ENCODE peak calls at places on chromosomes 4 and X, in four cellular contexts. V is HFF-Myc, Z is psoas muscle, D is HCT116. L is an unnamed sample.
A peak's percentile ranks its signal among the peaks of the same experiment; 100 is the strongest.

GRCh38 chrX:120000490-120001246 is 57.1 kb upstream of the NKAP start:
- DNase-seq in D (no peak), Z (no peak), V (no peak), L (no peak)

GRCh38 chrX:45771560-45772340 is 571.1 kb upstream of the DIPK2B start:
- DNase-seq in D (no peak), V (no peak), Z (no peak), L (no peak)

GRCh38 chrX:149493567-149494562 is 11.2 kb downstream of the IDS start:
- DNase-seq in D (no peak), Z (no peak), V (no peak), L (no peak)

GRCh38 chrX:71291381-71291780 is 7.9 kb downstream of the NONO start:
- DNase-seq in V (no peak), Z (no peak), D (no peak), L (no peak)

GRCh38 chr4:61442936-61443335 is 242.8 kb downstream of the ADGRL3 start:
- DNase-seq in Z (no peak), D (no peak), V (no peak), L (no peak)

GRCh38 chrX:135114392-135114791 is 5.9 kb downstream of the ETDB start:
- DNase-seq in V (no peak), D (no peak), Z (no peak), L (no peak)

GRCh38 chr4:118682928-118683327 is 2.3 kb upstream of the METTL14 start:
- DNase-seq in V (peak; percentile 20), Z (no peak), D (no peak), L (no peak)

GRCh38 chr4:86048426-86048825 is 311.4 kb downstream of the MAPK10 start:
- DNase-seq in V (no peak), D (no peak), Z (no peak), L (no peak)

GRCh38 chrX:119455264-119455663 is 13.0 kb upstream of the SLC25A5 start:
- DNase-seq in D (no peak), Z (no peak), V (no peak), L (peak; percentile 80)

GRCh38 chr4:140047017-140047640 is 106.9 kb downstream of the MAML3 start:
- DNase-seq in Z (peak; percentile 69), D (no peak), V (no peak), L (peak; percentile 40)

GRCh38 chrX:110462957-110463356 is 104.3 kb downstream of the RTL9 start:
- DNase-seq in Z (no peak), D (no peak), V (no peak), L (no peak)

GRCh38 chr4:76704133-76704881 is 193.6 kb downstream of the SOWAHB start:
- DNase-seq in V (no peak), Z (no peak), D (peak; percentile 68), L (peak; percentile 84)

GRCh38 chr4:76705497-76705896 is 192.4 kb downstream of the SOWAHB start:
- DNase-seq in D (no peak), V (no peak), Z (no peak), L (no peak)

GRCh38 chr4:76702440-76703122 is 195.4 kb downstream of the SOWAHB start:
- DNase-seq in D (no peak), V (no peak), Z (no peak), L (no peak)

GRCh38 chr4:76703123-76703490 is 194.8 kb downstream of the SOWAHB start:
- DNase-seq in V (no peak), Z (no peak), D (peak; percentile 28), L (no peak)

GRCh38 chr4:76703676-76704075 is 194.3 kb downstream of the SOWAHB start:
- DNase-seq in Z (no peak), D (peak; percentile 19), V (no peak), L (no peak)
- H3K4me3 ChIP-seq in Z (no peak overlapping the region), D (peak overlapping the region; percentile 38), V (no peak overlapping the region), L (no peak overlapping the region)

DNA sequence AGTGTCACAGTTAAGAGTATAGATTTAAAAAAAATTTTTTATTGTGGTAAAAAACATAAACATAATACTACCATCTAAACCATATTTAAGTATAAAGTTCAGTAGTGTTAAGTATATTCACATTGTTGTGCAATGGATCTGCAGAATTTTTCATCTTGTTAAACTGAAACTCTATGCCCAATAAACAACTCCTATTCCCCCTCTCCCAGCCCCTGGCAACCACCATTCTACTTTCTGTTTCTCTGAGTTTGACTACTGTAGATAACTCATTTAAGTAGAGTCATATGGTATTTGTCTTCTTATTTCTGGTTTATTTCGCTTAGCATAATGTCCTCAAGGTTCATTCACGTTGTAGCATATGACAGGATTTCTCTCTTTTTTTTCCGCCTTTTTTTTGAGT is 112.4 kb downstream of the PTTG2 start:
- DNase-seq in V (no peak), D (no peak), Z (no peak), L (no peak)
- H3K4me3 ChIP-seq in V (no peak overlapping the region), D (no peak overlapping the region), Z (no peak overlapping the region), L (no peak overlapping the region)

GRCh38 chrX:39613508-39613921 is 484.2 kb downstream of the BCOR start:
- DNase-seq in Z (peak; percentile 27), V (no peak), D (no peak), L (no peak)
- H3K4me3 ChIP-seq in Z (peak overlapping the region; percentile 54), V (no peak overlapping the region), D (peak overlapping the region; percentile 47), L (peak overlapping the region; percentile 30)

DNA sequence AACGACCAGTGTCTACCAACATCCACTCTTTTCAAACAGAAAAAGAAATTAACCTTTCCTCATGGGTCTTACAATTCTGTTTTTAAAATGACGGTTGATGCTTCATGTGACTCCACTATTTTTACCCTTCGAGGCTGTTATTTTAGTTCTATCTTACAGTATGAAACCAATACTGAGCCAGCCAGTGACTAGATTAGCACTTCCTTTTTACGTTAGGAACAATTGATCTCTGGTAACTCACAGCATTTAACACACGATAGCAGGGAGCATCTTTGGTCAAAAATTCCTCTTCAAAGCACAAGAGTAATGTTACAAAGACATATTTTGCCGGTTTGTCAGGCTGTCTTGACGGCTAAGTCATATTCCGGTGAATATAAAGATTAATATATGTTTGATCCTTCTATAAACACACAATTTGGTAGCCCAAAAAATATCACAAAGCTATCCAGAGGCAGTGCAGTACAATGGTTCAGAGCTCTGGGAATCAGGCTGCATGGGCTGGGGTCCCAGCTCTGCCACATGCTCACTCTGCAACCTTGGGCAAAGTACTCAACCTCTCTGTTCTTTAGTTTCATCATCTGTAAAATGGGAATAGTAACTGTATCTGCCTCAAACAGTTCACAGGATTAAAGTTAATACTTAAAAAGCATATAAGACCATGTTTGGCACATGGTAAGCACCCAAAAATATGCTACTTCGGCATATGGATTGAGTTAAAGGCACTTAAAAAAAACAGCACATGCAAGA is 62.9 kb upstream of the TXK start:
- DNase-seq in Z (no peak), D (no peak), V (no peak), L (no peak)
- H3K4me3 ChIP-seq in Z (no peak overlapping the region), D (no peak overlapping the region), V (no peak overlapping the region), L (no peak overlapping the region)

GRCh38 chrX:101078716-101079115 is at the start of gene TMEM35A:
- DNase-seq in V (no peak), Z (no peak), D (no peak), L (no peak)
- H3K4me3 ChIP-seq in V (peak within 1 kb of the TSS; percentile 43), Z (peak within 1 kb of the TSS; percentile 44), D (no peak within 1 kb of the TSS), L (no peak within 1 kb of the TSS)

GRCh38 chr4:1675136-1675801 is 8.8 kb downstream of the FAM53A start:
- DNase-seq in V (no peak), Z (no peak), D (no peak), L (no peak)

GRCh38 chr4:1675802-1676137 is 8.3 kb downstream of the FAM53A start:
- DNase-seq in D (no peak), V (no peak), Z (no peak), L (no peak)

GRCh38 chr4:1673671-1674070 is 10.4 kb downstream of the FAM53A start:
- DNase-seq in Z (no peak), D (no peak), V (no peak), L (no peak)

GRCh38 chr4:1676605-1677525 is 7.2 kb downstream of the FAM53A start:
- DNase-seq in V (no peak), D (no peak), Z (no peak), L (no peak)

DNA sequence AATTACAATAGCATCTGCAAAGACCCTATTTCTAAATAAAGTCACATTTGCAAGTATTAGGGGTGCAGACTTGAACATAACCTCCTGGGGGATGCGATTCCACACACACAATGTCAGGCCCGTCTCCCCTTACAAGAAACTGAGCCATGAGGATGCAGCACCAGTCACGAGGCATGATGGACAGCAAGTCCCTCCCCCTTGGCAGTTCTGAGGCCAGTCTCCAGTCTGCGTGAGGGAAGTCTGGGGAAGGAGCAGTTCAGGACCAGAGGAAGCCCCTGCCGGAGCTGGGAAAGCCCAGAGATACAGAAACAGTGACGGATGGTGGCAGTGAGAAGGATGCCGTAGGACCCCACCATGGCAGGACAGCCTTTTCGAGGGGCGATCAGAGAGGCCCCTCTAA is 9.4 kb downstream of the FAM53A start:
- DNase-seq in D (no peak), Z (no peak), V (no peak), L (no peak)
- H3K4me3 ChIP-seq in D (no peak overlapping the region), Z (no peak overlapping the region), V (no peak overlapping the region), L (no peak overlapping the region)

DNA sequence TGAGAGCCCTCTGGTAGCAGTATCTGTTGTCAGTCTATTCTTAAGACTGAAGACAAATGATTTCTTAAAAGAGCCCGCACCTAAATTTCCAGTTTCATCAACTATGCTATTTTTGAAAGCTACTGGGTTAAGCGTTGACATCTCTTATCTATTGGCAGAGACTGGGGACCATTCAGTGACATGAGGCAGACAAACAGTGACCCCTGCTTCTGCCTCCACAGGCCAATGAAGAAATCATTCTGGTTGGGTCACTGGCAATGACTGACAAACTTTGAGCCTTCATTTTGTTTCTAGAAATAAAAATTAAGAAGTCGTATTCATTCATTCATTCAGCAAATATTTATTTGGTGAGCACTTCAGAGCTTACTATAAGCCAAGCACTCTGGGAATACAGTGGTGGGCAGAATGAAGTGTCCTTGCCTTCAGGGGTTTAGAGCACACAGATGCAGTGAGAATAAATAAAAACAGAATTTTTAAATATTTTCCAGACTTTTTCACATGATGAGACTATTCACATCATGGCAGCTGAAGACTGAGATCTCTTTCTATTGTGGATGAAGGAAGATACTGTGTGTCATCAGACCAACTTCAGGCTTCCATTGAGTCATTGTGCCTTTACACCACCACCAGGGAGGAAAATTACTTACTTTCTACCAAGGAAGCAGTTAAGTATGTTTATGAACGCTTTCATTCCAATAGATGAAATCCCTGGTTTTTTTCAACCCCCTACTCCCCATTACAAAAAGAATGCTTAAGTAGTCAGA is 36.0 kb downstream of the SORBS2 start:
- DNase-seq in V (no peak), Z (no peak), D (no peak), L (no peak)
- H3K4me3 ChIP-seq in V (no peak overlapping the region), Z (no peak overlapping the region), D (no peak overlapping the region), L (no peak overlapping the region)

GRCh38 chr4:182208651-182209050 is 34.6 kb upstream of the TENM3 start:
- DNase-seq in V (no peak), Z (no peak), D (no peak), L (no peak)

GRCh38 chr4:182215171-182215570 is 28.0 kb upstream of the TENM3 start:
- DNase-seq in Z (no peak), V (no peak), D (no peak), L (no peak)

GRCh38 chr4:182213024-182213423 is 30.2 kb upstream of the TENM3 start:
- DNase-seq in V (no peak), D (no peak), Z (no peak), L (no peak)

GRCh38 chr4:182216005-182216404 is 27.2 kb upstream of the TENM3 start:
- DNase-seq in D (no peak), Z (no peak), V (no peak), L (no peak)

GRCh38 chr4:182212211-182212761 is 30.9 kb upstream of the TENM3 start:
- DNase-seq in Z (peak; percentile 40), V (no peak), D (no peak), L (no peak)
- H3K4me3 ChIP-seq in Z (no peak overlapping the region), V (no peak overlapping the region), D (no peak overlapping the region), L (no peak overlapping the region)

GRCh38 chr4:132934901-132935300 is 214.2 kb upstream of the PCDH10 start:
- DNase-seq in V (no peak), D (no peak), Z (no peak), L (peak; percentile 14)
- H3K4me3 ChIP-seq in V (no peak overlapping the region), D (no peak overlapping the region), Z (no peak overlapping the region), L (no peak overlapping the region)

GRCh38 chrX:115058276-115058675 is 40.9 kb upstream of the IL13RA2 start:
- DNase-seq in Z (no peak), V (peak; percentile 77), D (no peak), L (no peak)
- H3K4me3 ChIP-seq in Z (no peak overlapping the region), V (no peak overlapping the region), D (no peak overlapping the region), L (no peak overlapping the region)

L was measured in LNCaP clone FGC.